ENCODE peak calls at places on chromosomes 2 and 18, in nine cellular contexts. Y is activated CD8-positive, alpha-beta memory T cell treated with anti-CD3 and anti-CD28 coated beads, Interleukin-2, amount 50 U/mL, for 48 hours; B is naive thymus-derived CD8-positive, alpha-beta T cell; G is mesenteric fat pad; F is AG09319; V is Ammon's horn; Z is astrocyte; O is choroid plexus epithelial cell; Q is neural crest cell. L is an unnamed sample.

GRCh38 chr2:96353606-96354095 is 18.1 kb downstream of the NCAPH start:
- DNase-seq in Y (no peak), B (no peak), G (no peak), F (peak), V (no peak), Z (peak), O (peak), Q (no peak), L (no peak)

GRCh38 chr2:159783559-159783958 is 14.4 kb downstream of the CD302 start:
- DNase-seq in Y (no peak), B (no peak), G (no peak), F (no peak), V (no peak), Z (no peak), O (no peak), Q (no peak), L (no peak)

GRCh38 chr2:155099784-155100183 is 401.3 kb downstream of the KCNJ3 start:
- DNase-seq in Y (no peak), B (no peak), G (no peak), F (no peak), V (no peak), Z (no peak), O (peak), Q (no peak), L (no peak)

GRCh38 chr18:12076424-12077140 is 17.1 kb upstream of the ANKRD62 start:
- DNase-seq in Y (no peak), B (no peak), G (no peak), F (no peak), V (no peak), Z (peak), O (peak), Q (peak), L (no peak)

GRCh38 chr2:217451634-217452033 is 551.2 kb downstream of the TNS1 start:
- DNase-seq in Y (no peak), B (no peak), G (no peak), F (no peak), V (no peak), Z (peak), O (peak), Q (no peak), L (no peak)

GRCh38 chr18:79927597-79928562 is 23.6 kb downstream of the SLC66A2 start:
- DNase-seq in Y (peak), B (no peak), G (peak), F (no peak), V (no peak), Z (no peak), O (no peak), Q (no peak), L (no peak)

GRCh38 chr2:113878743-113879142 is 11.1 kb upstream of the ACTR3 start:
- DNase-seq in Y (no peak), B (no peak), G (no peak), F (no peak), V (no peak), Z (no peak), O (no peak), Q (no peak), L (no peak)

GRCh38 chr2:60445684-60446184 is 107.7 kb downstream of the BCL11A start:
- DNase-seq in Y (no peak), B (no peak), G (no peak), F (no peak), V (no peak), Z (no peak), O (peak), Q (no peak), L (no peak)

GRCh38 chr2:100820346-100821254 is 661 bp downstream of the NPAS2 start:
- DNase-seq in Y (peak), B (peak), G (no peak), F (no peak), V (no peak), Z (no peak), O (no peak), Q (peak), L (no peak)

GRCh38 chr2:65532937-65533336 is 100.5 kb upstream of the SPRED2 start:
- DNase-seq in Y (no peak), B (no peak), G (no peak), F (no peak), V (no peak), Z (no peak), O (no peak), Q (no peak), L (no peak)

GRCh38 chr2:223669453-223670225 is 67.5 kb upstream of the SCG2 start:
- DNase-seq in Y (no peak), B (no peak), G (no peak), F (no peak), V (no peak), Z (peak), O (peak), Q (no peak), L (no peak)

GRCh38 chr2:10868465-10869314 is 43.0 kb upstream of the KCNF1 start:
- DNase-seq in Y (no peak), B (no peak), G (no peak), F (no peak), V (no peak), Z (peak), O (no peak), Q (no peak), L (no peak)

GRCh38 chr2:200411831-200412230 is 98.0 kb downstream of the KCTD18 start:
- DNase-seq in Y (no peak), B (no peak), G (no peak), F (no peak), V (no peak), Z (peak), O (peak), Q (no peak), L (no peak)

GRCh38 chr2:8525582-8526402 is 156.1 kb upstream of the ID2 start:
- DNase-seq in Y (no peak), B (no peak), G (no peak), F (no peak), V (peak), Z (peak), O (peak), Q (no peak), L (peak)

GRCh38 chr2:238238766-238239551 is 879 bp downstream of the HES6 start:
- DNase-seq in Y (no peak), B (peak), G (no peak), F (no peak), V (no peak), Z (no peak), O (no peak), Q (no peak), L (no peak)

L was measured in globus pallidus.